ENCODE peak calls at places on chromosomes 16 and 17, in eight cellular contexts. V is NCI-H1092; P is fibroblast of pulmonary artery; N is BE2C; U is naive thymus-derived CD8-positive, alpha-beta T cell; I is AG10803; C is activated CD8-positive, alpha-beta memory T cell treated with anti-CD3 and anti-CD28 coated beads for 1 hour; L is activated effector memory CD4-positive, alpha-beta T cell treated with anti-CD3 and anti-CD28 coated beads, Interleukin-2, amount 50 U/mL, for 16 hours. D is an unnamed sample.

GRCh38 chr17:35242158-35242804 is 591 bp upstream of the SLFN5 start:
- DNase-seq in U (peak), L (peak), P (peak), C (peak), V (peak), I (peak), N (no peak), D (peak)

GRCh38 chr17:35864853-35865252 is 3.8 kb downstream of the HEATR9 start:
- DNase-seq in U (no peak), V (no peak), P (no peak), C (no peak), I (no peak), L (no peak), N (no peak), D (no peak)

GRCh38 chr16:68434654-68435210 is 13.6 kb downstream of the SMPD3 start:
- DNase-seq in L (no peak), C (no peak), I (no peak), N (no peak), V (no peak), U (no peak), P (no peak), D (no peak)

GRCh38 chr17:8803531-8804416 is 4.6 kb upstream of the MFSD6L start:
- DNase-seq in I (no peak), U (no peak), P (no peak), C (no peak), V (no peak), N (no peak), L (no peak), D (no peak)

GRCh38 chr17:82870541-82870940 is 30.7 kb upstream of the ZNF750 start:
- DNase-seq in L (no peak), I (no peak), C (no peak), N (no peak), U (no peak), V (no peak), P (no peak), D (no peak)

GRCh38 chr16:87490091-87490798 is 2.6 kb downstream of the ZCCHC14 start:
- DNase-seq in P (peak), L (no peak), V (no peak), N (no peak), C (no peak), U (no peak), I (no peak), D (no peak)

GRCh38 chr16:88002211-88002610 is 51.0 kb downstream of the BANP start:
- DNase-seq in C (no peak), I (no peak), L (no peak), U (no peak), V (no peak), N (no peak), P (no peak), D (no peak)

GRCh38 chr16:5557448-5557847 is 459.9 kb upstream of the EEF2KMT start:
- DNase-seq in L (no peak), P (no peak), V (no peak), N (no peak), U (no peak), I (no peak), C (no peak), D (no peak)

GRCh38 chr17:37079735-37080134 is 131.0 kb downstream of the AATF start:
- DNase-seq in V (no peak), L (no peak), I (peak), C (no peak), U (no peak), P (peak), N (no peak), D (no peak)

GRCh38 chr17:80169784-80170500 is at the start of gene CARD14:
- DNase-seq in V (no peak), N (no peak), L (no peak), P (no peak), C (no peak), U (no peak), I (no peak), D (no peak)

GRCh38 chr16:79632289-79632688 is 31.8 kb upstream of the MAF start:
- DNase-seq in U (no peak), N (no peak), V (no peak), C (no peak), P (no peak), I (no peak), L (no peak), D (no peak)

GRCh38 chr17:45228985-45229517 is 7.4 kb downstream of the FMNL1 start:
- DNase-seq in P (peak), U (peak), I (peak), N (no peak), L (peak), V (peak), C (peak), D (peak)

GRCh38 chr16:154223-155030 is 2.0 kb downstream of the HBZ start:
- DNase-seq in I (no peak), L (no peak), C (no peak), V (no peak), N (peak), U (no peak), P (peak), D (peak)

GRCh38 chr16:48605518-48606110 is 4.4 kb downstream of the N4BP1 start:
- DNase-seq in U (no peak), N (no peak), P (peak), L (no peak), I (peak), V (no peak), C (no peak), D (no peak)

GRCh38 chr17:39143552-39144093 is 7.8 kb downstream of the PLXDC1 start:
- DNase-seq in U (no peak), C (no peak), L (no peak), I (peak), V (no peak), N (no peak), P (no peak), D (no peak)

GRCh38 chr16:78505544-78506371 is 406.3 kb downstream of the WWOX start:
- DNase-seq in V (peak), L (no peak), P (no peak), I (peak), N (no peak), C (no peak), U (no peak), D (peak)

GRCh38 chr16:4706871-4707270 is 13.5 kb downstream of the NUDT16L1 start:
- DNase-seq in N (no peak), V (no peak), C (no peak), P (no peak), U (no peak), L (no peak), I (no peak), D (no peak)

GRCh38 chr16:19974607-19975006 is 90.0 kb upstream of the GPRC5B start:
- DNase-seq in I (no peak), L (no peak), N (no peak), C (no peak), P (no peak), V (no peak), U (no peak), D (no peak)

GRCh38 chr17:2929881-2930533 is 133.4 kb downstream of the OR1D5 start:
- DNase-seq in P (peak), N (peak), V (no peak), U (no peak), I (no peak), L (peak), C (no peak), D (peak)

GRCh38 chr16:14289692-14290340 is 218.7 kb downstream of the MRTFB start:
- DNase-seq in L (no peak), N (peak), I (peak), C (no peak), V (no peak), P (peak), U (no peak), D (peak)

GRCh38 chr17:79623786-79624657 is 13.2 kb upstream of the RBFOX3 start:
- DNase-seq in P (no peak), L (peak), V (no peak), N (no peak), I (no peak), U (no peak), C (no peak), D (no peak)

GRCh38 chr16:11306997-11307638 is 26.0 kb upstream of the PRM1 start:
- DNase-seq in I (no peak), V (no peak), C (no peak), L (no peak), N (no peak), P (peak), U (no peak), D (no peak)

GRCh38 chr17:68600881-68601564 is at the start of gene FAM20A:
- DNase-seq in P (no peak), I (peak), N (peak), V (peak), C (no peak), L (no peak), U (peak), D (no peak)

GRCh38 chr16:28195859-28196258 is 15.9 kb downstream of the XPO6 start:
- DNase-seq in V (no peak), I (no peak), P (no peak), L (no peak), C (no peak), N (no peak), U (no peak), D (no peak)

GRCh38 chr16:30562021-30562420 is 3.8 kb upstream of the ZNF764 start:
- DNase-seq in I (no peak), C (no peak), V (no peak), L (no peak), N (no peak), U (no peak), P (no peak), D (no peak)

GRCh38 chr17:73349138-73349537 is 37.3 kb upstream of the CDC42EP4 start:
- DNase-seq in I (no peak), L (no peak), P (peak), U (no peak), V (no peak), N (no peak), C (no peak), D (peak)

GRCh38 chr17:6374761-6375312 is 60.1 kb downstream of the AIPL1 start:
- DNase-seq in C (no peak), L (peak), U (no peak), N (no peak), P (peak), V (no peak), I (peak), D (peak)

GRCh38 chr17:13413001-13413400 is 188.7 kb downstream of the HS3ST3A1 start:
- DNase-seq in U (no peak), L (no peak), V (no peak), P (peak), I (peak), C (no peak), N (no peak), D (no peak)

D was measured in SJCRH30.